ENCODE peak calls at places on chromosomes 7 and 10, in five cellular contexts. P is GM03348; W is globus pallidus; F is stimulated activated CD4-positive, alpha-beta T cell treated with anti-CD3 and anti-CD28 coated beads, Interleukin-1b, Interleukin-23, amount 100 ng/mL, for 4 hours; H is stomach. Y is an unnamed sample.

GRCh38 chr7:78099715-78100477 is 301.3 kb downstream of the PHTF2 start:
- DNase-seq in P (peak; percentile 48), W (no peak), F (no peak), H (no peak), Y (peak; percentile 90)

GRCh38 chr7:139339025-139339424 is 2.1 kb upstream of the FMC1 start:
- DNase-seq in P (no peak), W (no peak), F (no peak), H (no peak), Y (no peak)

GRCh38 chr10:23892296-23892695 is 316.6 kb upstream of the KIAA1217 start:
- DNase-seq in P (no peak), W (no peak), F (no peak), H (no peak), Y (peak; percentile 4)

GRCh38 chr7:115009736-115010435 is 88.0 kb downstream of the MDFIC start:
- DNase-seq in P (peak; percentile 27), W (peak; percentile 16), F (no peak), H (no peak), Y (peak; percentile 89)

GRCh38 chr10:124469956-124470484 is 8.4 kb downstream of the LHPP start:
- DNase-seq in P (no peak), W (no peak), F (no peak), H (no peak), Y (no peak)

GRCh38 chr7:4102231-4102841 is 579.8 kb upstream of the FOXK1 start:
- DNase-seq in P (no peak), W (no peak), F (no peak), H (no peak), Y (no peak)

GRCh38 chr7:65448824-65449504 is 75.3 kb downstream of the ZNF92 start:
- DNase-seq in P (peak; percentile 48), W (no peak), F (no peak), H (no peak), Y (peak; percentile 76)

GRCh38 chr7:133431134-133431711 is 178.3 kb downstream of the EXOC4 start:
- DNase-seq in P (no peak), W (no peak), F (no peak), H (no peak), Y (no peak)

GRCh38 chr7:115008465-115009114 is 86.7 kb downstream of the MDFIC start:
- DNase-seq in P (peak; percentile 63), W (peak; percentile 21), F (no peak), H (no peak), Y (peak; percentile 90)

GRCh38 chr7:159094030-159094740 is 50.5 kb downstream of the VIPR2 start:
- DNase-seq in P (no peak), W (no peak), F (no peak), H (peak; percentile 17), Y (no peak)

GRCh38 chr10:119316729-119317097 is 109.3 kb downstream of the GRK5 start:
- DNase-seq in P (peak; percentile 69), W (no peak), F (no peak), H (no peak), Y (peak; percentile 73)

GRCh38 chr10:13784067-13784466 is 197.3 kb downstream of the PRPF18 start:
- DNase-seq in P (no peak), W (no peak), F (no peak), H (no peak), Y (no peak)

GRCh38 chr7:18667466-18667865 is 171.9 kb downstream of the HDAC9 start:
- DNase-seq in P (peak; percentile 56), W (no peak), F (no peak), H (no peak), Y (peak; percentile 70)

GRCh38 chr7:134697487-134697886 is 50.8 kb downstream of the BPGM start:
- DNase-seq in P (no peak), W (no peak), F (no peak), H (no peak), Y (no peak)

GRCh38 chr7:101126651-101127459 is at the start of gene SERPINE1:
- DNase-seq in P (peak; percentile 95), W (peak; percentile 31), F (no peak), H (peak; percentile 58), Y (peak; percentile 100)

GRCh38 chr7:66779669-66780408 is 39.3 kb downstream of the RABGEF1 start:
- DNase-seq in P (peak; percentile 29), W (no peak), F (no peak), H (no peak), Y (no peak)

GRCh38 chr7:129489491-129489890 is 12.8 kb upstream of the SMKR1 start:
- DNase-seq in P (peak; percentile 80), W (no peak), F (no peak), H (no peak), Y (peak; percentile 88)

GRCh38 chr7:3537210-3537875 is 236.3 kb downstream of the SDK1 start:
- DNase-seq in P (no peak), W (no peak), F (no peak), H (no peak), Y (no peak)

GRCh38 chr10:60978287-60979115 is 34.5 kb upstream of the RHOBTB1 start:
- DNase-seq in P (no peak), W (peak; percentile 85), F (no peak), H (no peak), Y (no peak)

GRCh38 chr7:42691030-42691639 is 220.7 kb downstream of the C7orf25 start:
- DNase-seq in P (peak; percentile 63), W (peak; percentile 43), F (no peak), H (no peak), Y (peak; percentile 71)

GRCh38 chr7:26202019-26202985 is 757 bp downstream of the CBX3 start:
- DNase-seq in P (peak; percentile 75), W (peak; percentile 60), F (peak; percentile 69), H (peak; percentile 38), Y (peak; percentile 26)